ENCODE peak calls at places on chromosomes 12 and 14, in five cellular contexts. I is AG09309, F is sigmoid colon, E is Calu3, U is heart right ventricle. J is an unnamed sample.

GRCh38 chr14:106776395-106776983 is 1250.1 kb downstream of the TMEM121 start:
- DNase-seq in F (no peak), I (no peak), U (no peak), E (no peak), J (no peak)

GRCh38 chr12:63308701-63309100 is 157.7 kb upstream of the AVPR1A start:
- DNase-seq in F (no peak), U (no peak), E (no peak), I (no peak), J (no peak)

GRCh38 chr12:96208801-96209534 is 14.8 kb downstream of the ELK3 start:
- DNase-seq in U (no peak), I (no peak), E (no peak), F (no peak), J (no peak)

GRCh38 chr12:123749355-123749754 is 12.7 kb upstream of the DNAH10 start:
- DNase-seq in F (no peak), I (no peak), E (no peak), U (no peak), J (no peak)

GRCh38 chr14:31126680-31127079 is 80.9 kb downstream of the HECTD1 start:
- DNase-seq in U (no peak), E (no peak), I (no peak), F (no peak), J (no peak)

GRCh38 chr14:35829449-35829848 is 3.3 kb downstream of the BRMS1L start:
- DNase-seq in I (no peak), E (no peak), F (no peak), U (no peak), J (no peak)

GRCh38 chr12:105253882-105254513 is 18.0 kb upstream of the APPL2 start:
- DNase-seq in E (peak), I (no peak), F (no peak), U (no peak), J (peak)

GRCh38 chr12:12899530-12900380 is 8.4 kb downstream of the GPRC5A start:
- DNase-seq in I (peak), U (no peak), E (no peak), F (peak), J (peak)

GRCh38 chr14:93936926-93937325 is 9.8 kb downstream of the FAM181A start:
- DNase-seq in F (no peak), I (no peak), U (no peak), E (no peak), J (no peak)

GRCh38 chr12:116459501-116459900 is 99.7 kb upstream of the MAP1LC3B2 start:
- DNase-seq in I (no peak), E (no peak), F (no peak), U (no peak), J (no peak)

GRCh38 chr12:103956515-103957027 is 9.1 kb upstream of the TDG start:
- DNase-seq in F (no peak), I (no peak), E (peak), U (no peak), J (peak)

GRCh38 chr12:20142956-20143355 is 225.4 kb upstream of the PDE3A start:
- DNase-seq in E (no peak), F (no peak), I (no peak), U (no peak), J (no peak)

GRCh38 chr12:40168868-40169267 is 55.9 kb upstream of the LRRK2 start:
- DNase-seq in U (no peak), F (no peak), E (no peak), I (no peak), J (no peak)

GRCh38 chr14:95770777-95771176 is 56.9 kb upstream of the TCL1A start:
- DNase-seq in U (no peak), E (peak), I (no peak), F (no peak), J (no peak)

GRCh38 chr12:92142251-92142896 is 3.3 kb downstream of the BTG1 start:
- DNase-seq in U (no peak), I (no peak), F (no peak), E (no peak), J (no peak)

GRCh38 chr14:23563473-23564180 is 4.0 kb downstream of the AP1G2 start:
- DNase-seq in F (peak), E (no peak), U (no peak), I (no peak), J (no peak)

GRCh38 chr12:117100251-117100650 is 1.0 kb upstream of the TESC start:
- DNase-seq in I (no peak), E (peak), F (peak), U (no peak), J (no peak)

GRCh38 chr12:56590237-56590830 is 39.8 kb downstream of the BAZ2A start:
- DNase-seq in U (no peak), I (no peak), E (no peak), F (no peak), J (no peak)

DNA sequence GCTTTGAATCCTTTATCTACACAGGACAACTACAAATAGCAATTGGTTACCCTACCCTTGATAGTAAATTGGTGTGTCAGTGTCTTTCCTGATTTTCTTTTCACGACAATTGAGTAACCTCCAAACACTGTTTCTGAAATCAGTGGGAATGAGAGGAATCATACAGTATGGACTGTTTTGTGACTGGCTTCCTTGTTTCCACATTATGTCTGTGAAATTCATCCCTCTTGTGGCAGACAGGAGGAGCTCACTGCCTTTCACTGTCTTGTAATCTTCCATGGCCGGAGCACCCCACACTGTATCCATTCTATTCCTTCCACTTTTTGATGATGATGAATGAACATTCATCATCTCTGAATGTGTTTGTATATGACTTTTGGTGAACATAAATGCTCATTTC is 164.0 kb upstream of the PZP start:
- DNase-seq in E (no peak), I (no peak), U (no peak), F (no peak), J (no peak)
- TF ChIP-seq CTCF in E (no peak), I (peak), U (no peak), F (no peak), J (no peak)

GRCh38 chr12:109121346-109121880 is 5.0 kb downstream of the ACACB start:
- DNase-seq in F (peak), U (no peak), I (no peak), E (no peak), J (no peak)

GRCh38 chr12:109124878-109125648 is 8.7 kb downstream of the ACACB start:
- DNase-seq in U (no peak), F (peak), E (no peak), I (no peak), J (no peak)

GRCh38 chr12:109116611-109116949 is 193 bp downstream of the ACACB start:
- DNase-seq in U (no peak), I (no peak), F (peak), E (no peak), J (no peak)

GRCh38 chr12:109120095-109120494 is 3.7 kb downstream of the ACACB start:
- DNase-seq in I (no peak), F (peak), U (no peak), E (no peak), J (no peak)

DNA sequence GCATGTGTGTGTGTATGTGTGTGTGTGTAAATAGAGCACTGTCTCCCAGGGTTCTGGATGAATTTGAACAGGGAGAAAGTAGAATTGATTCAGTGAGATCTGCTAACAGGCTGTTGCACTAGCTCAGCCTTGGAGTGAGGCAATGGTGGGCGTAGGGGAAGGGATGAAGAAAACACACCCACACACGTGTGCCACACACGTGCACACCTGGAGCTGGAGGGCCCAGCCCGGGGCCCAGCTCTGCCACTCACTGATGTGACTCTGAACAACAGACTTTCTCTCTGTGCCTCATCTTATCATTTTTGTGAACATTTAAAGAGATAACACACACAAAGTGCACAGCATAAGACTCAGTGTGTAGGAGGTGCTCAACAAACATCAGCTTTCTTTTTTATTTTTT is 4.2 kb downstream of the ACACB start:
- DNase-seq in F (peak), U (no peak), E (no peak), I (no peak), J (no peak)
- TF ChIP-seq CTCF in F (no peak), U (no peak), E (no peak), I (no peak), J (no peak)

DNA sequence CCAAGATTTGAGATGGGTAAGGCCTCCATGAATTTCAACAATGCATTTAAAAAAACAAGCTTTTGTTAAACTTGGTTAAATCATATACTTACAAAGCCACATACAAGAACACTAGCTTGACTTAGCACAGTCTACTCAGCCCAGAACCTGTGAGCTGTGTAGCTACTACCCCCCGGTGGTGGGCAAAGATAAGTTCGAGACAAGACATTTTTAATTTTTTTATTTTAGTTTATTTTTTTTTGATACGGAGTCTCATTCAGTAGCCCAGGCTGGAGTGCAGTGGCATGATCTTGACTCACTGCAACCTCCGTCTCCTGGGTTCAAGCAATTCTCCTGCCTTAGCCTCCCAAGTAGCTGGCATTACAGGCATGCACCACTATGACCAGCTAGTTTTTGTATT is 3.7 kb upstream of the NECAP1 start:
- DNase-seq in F (no peak), U (no peak), I (peak), E (peak), J (peak)
- TF ChIP-seq CTCF in F (peak), U (no peak), I (peak), E (no peak), J (no peak)

DNA sequence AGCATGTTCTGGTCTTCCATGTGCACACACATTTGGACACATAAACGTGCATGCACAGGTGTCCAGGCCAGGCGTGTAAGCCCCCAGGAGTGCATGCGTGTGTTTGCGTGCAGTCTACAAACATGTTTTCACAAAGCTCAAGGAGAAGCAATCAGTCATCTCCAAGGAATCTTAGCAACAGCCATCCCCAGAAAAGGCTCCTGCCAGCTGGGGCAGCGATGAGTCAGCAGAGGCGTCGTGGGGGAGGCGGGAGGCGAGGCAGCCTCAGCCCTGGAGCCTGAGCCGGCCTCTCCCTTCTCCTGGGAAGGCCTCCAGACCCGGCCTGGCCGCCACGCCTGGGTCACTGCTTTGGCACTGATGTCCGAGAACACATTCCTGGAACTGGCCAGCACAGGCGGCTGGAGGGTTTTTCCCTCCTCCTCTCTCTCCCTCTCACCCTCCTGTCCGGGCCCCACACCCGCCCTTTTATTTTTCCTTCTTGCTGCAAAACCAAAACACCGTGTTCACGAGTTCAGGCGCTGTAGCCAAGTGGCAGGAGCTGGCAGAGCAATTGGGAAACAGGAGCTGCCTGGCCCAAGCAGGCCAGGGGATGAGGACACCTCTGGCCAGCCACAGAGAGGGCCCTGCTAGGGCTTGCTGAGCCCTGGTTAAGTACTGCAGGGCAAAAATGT is 92.7 kb downstream of the LRRC74A start:
- DNase-seq in E (peak), I (peak), U (peak), F (peak), J (peak)
- TF ChIP-seq CTCF in E (no peak), I (no peak), U (no peak), F (peak), J (no peak)

GRCh38 chr14:69247691-69248440 is 12.1 kb upstream of the GALNT16 start:
- DNase-seq in I (peak), F (peak), U (no peak), E (no peak), J (no peak)
- TF ChIP-seq CTCF in I (no peak), F (peak), U (no peak), E (peak), J (no peak)

GRCh38 chr12:69284131-69284530 is 44.8 kb downstream of the CPSF6 start:
- DNase-seq in U (peak), F (peak), E (peak), I (no peak), J (peak)
- TF ChIP-seq CTCF in U (no peak), F (no peak), E (no peak), I (peak), J (no peak)

J was measured in RWPE1.